ENCODE peak calls at places on chromosome 10, in nine cellular contexts. O is globus pallidus, P is germinal center, J is SK-MEL-5, Q is RCC 7860, U is body of pancreas, W is T follicular helper cell, Y is tibial artery, C is T-helper 2 cell. A is an unnamed sample.
A peak's percentile ranks its signal among the peaks of the same experiment; 100 is the strongest.

GRCh38 chr10:98572594-98572993 is 125.9 kb upstream of the HPS1 start:
- DNase-seq in O (no peak), P (no peak), J (no peak), Q (no peak), U (no peak), W (no peak), Y (no peak), C (no peak), A (peak; percentile 76)

GRCh38 chr10:916716-917415 is 14.6 kb downstream of the LARP4B start:
- DNase-seq in O (no peak), P (no peak), J (no peak), Q (no peak), U (no peak), W (no peak), Y (no peak), C (no peak), A (no peak)

GRCh38 chr10:6689036-6689435 is 109.0 kb upstream of the PRKCQ start:
- DNase-seq in O (no peak), P (no peak), J (no peak), Q (no peak), U (no peak), W (no peak), Y (no peak), C (no peak), A (peak; percentile 63)

GRCh38 chr10:23293145-23293724 is 51.4 kb downstream of the C10orf67 start:
- DNase-seq in O (peak; percentile 62), P (peak; percentile 24), J (peak; percentile 66), Q (no peak), U (peak; percentile 72), W (no peak), Y (no peak), C (no peak), A (peak; percentile 36)

GRCh38 chr10:60390224-60390626 is 550 bp upstream of the ANK3 start:
- DNase-seq in O (peak; percentile 75), P (no peak), J (peak; percentile 85), Q (no peak), U (no peak), W (no peak), Y (no peak), C (no peak), A (no peak)

GRCh38 chr10:43667736-43668371 is 19.2 kb upstream of the ZNF32 start:
- DNase-seq in O (no peak), P (no peak), J (no peak), Q (no peak), U (no peak), W (no peak), Y (no peak), C (no peak), A (no peak)

GRCh38 chr10:44863344-44864041 is 47.6 kb upstream of the TMEM72 start:
- DNase-seq in O (no peak), P (no peak), J (no peak), Q (no peak), U (no peak), W (peak; percentile 31), Y (peak; percentile 39), C (no peak), A (no peak)

GRCh38 chr10:49153971-49154370 is 20.1 kb upstream of the FAM170B start:
- DNase-seq in O (no peak), P (no peak), J (no peak), Q (peak; percentile 61), U (no peak), W (no peak), Y (peak; percentile 32), C (no peak), A (peak; percentile 51)

A was measured in HT1080.